ENCODE peak calls at places on chromosome 1, in four cellular contexts. T, R, W and G are unnamed samples.

GRCh38 chr1:175802407-175803123 is 59.2 kb upstream of the TNR start:
- DNase-seq in W (no peak), T (no peak), R (no peak), G (no peak)

GRCh38 chr1:37244083-37244480 is 209.8 kb upstream of the GRIK3 start:
- DNase-seq in R (no peak), W (no peak), T (no peak), G (no peak)

GRCh38 chr1:9027307-9027706 is 1.1 kb upstream of the SLC2A7 start:
- DNase-seq in T (no peak), R (no peak), W (no peak), G (no peak)

GRCh38 chr1:13732971-13733667 is 33.1 kb downstream of the PRDM2 start:
- DNase-seq in R (no peak), W (no peak), T (no peak), G (peak)

GRCh38 chr1:10085076-10085475 is 52.3 kb downstream of the UBE4B start:
- DNase-seq in R (no peak), W (no peak), T (no peak), G (no peak)

GRCh38 chr1:47940779-47941178 is 56.4 kb downstream of the TRABD2B start:
- DNase-seq in T (no peak), W (no peak), R (no peak), G (no peak)

GRCh38 chr1:182029379-182030331 is 31.9 kb downstream of the ZNF648 start:
- DNase-seq in R (peak), T (peak), W (peak), G (peak)

GRCh38 chr1:97906567-97907228 is 14.1 kb downstream of the DPYD start:
- DNase-seq in W (no peak), R (no peak), T (peak), G (no peak)

GRCh38 chr1:25617626-25618432 is 1.2 kb downstream of the MAN1C1 start:
- DNase-seq in R (no peak), T (no peak), W (peak), G (no peak)

GRCh38 chr1:50333595-50333974 is 89.7 kb downstream of the DMRTA2 start:
- DNase-seq in R (peak), W (peak), T (peak), G (peak)

GRCh38 chr1:110424699-110425098 is 17.2 kb upstream of the LAMTOR5 start:
- DNase-seq in W (no peak), R (no peak), T (no peak), G (no peak)

GRCh38 chr1:203096566-203096965 is 10.8 kb upstream of the MYOG start:
- DNase-seq in R (no peak), W (no peak), T (no peak), G (no peak)

GRCh38 chr1:234602334-234603220 is 7.4 kb downstream of the IRF2BP2 start:
- DNase-seq in T (peak), W (no peak), R (no peak), G (peak)

GRCh38 chr1:192654607-192655389 is 18.9 kb downstream of the RGS13 start:
- DNase-seq in R (no peak), T (no peak), W (no peak), G (no peak)

GRCh38 chr1:43766818-43767525 is 59.6 kb downstream of the ST3GAL3 start:
- DNase-seq in R (no peak), W (no peak), T (peak), G (peak)

GRCh38 chr1:84110629-84111028 is 33.4 kb upstream of the PRKACB start:
- DNase-seq in T (no peak), W (no peak), R (no peak), G (no peak)

GRCh38 chr1:107414550-107414949 is 273.7 kb downstream of the NTNG1 start:
- DNase-seq in T (no peak), W (no peak), R (no peak), G (no peak)

GRCh38 chr1:168553680-168554553 is 10.1 kb upstream of the XCL2 start:
- DNase-seq in R (no peak), W (no peak), T (no peak), G (peak)

GRCh38 chr1:68174173-68175113 is 57.9 kb downstream of the WLS start:
- DNase-seq in T (peak), R (no peak), W (no peak), G (no peak)

GRCh38 chr1:61978866-61979265 is 215.8 kb upstream of the L1TD1 start:
- DNase-seq in T (no peak), W (no peak), R (no peak), G (no peak)

GRCh38 chr1:170967042-170967910 is 31.9 kb downstream of the MROH9 start:
- DNase-seq in T (peak), R (no peak), W (no peak), G (peak)

GRCh38 chr1:24228312-24228711 is 41.2 kb upstream of the IFNLR1 start:
- DNase-seq in W (no peak), T (no peak), R (no peak), G (peak)

GRCh38 chr1:162678439-162678838 is 46.2 kb downstream of the DDR2 start:
- DNase-seq in W (no peak), R (no peak), T (peak), G (no peak)

GRCh38 chr1:202302166-202302565 is 39.6 kb downstream of the UBE2T start:
- DNase-seq in T (no peak), W (no peak), R (no peak), G (no peak)

GRCh38 chr1:183330335-183330734 is 87.8 kb downstream of the NMNAT2 start:
- DNase-seq in W (no peak), T (no peak), R (no peak), G (no peak)

GRCh38 chr1:25425098-25426085 is 4.8 kb upstream of the RHCE start:
- DNase-seq in R (no peak), W (no peak), T (peak), G (peak)

GRCh38 chr1:160834945-160835565 is 27.6 kb downstream of the CD244 start:
- DNase-seq in R (peak), T (peak), W (peak), G (peak)

GRCh38 chr1:60923287-60924110 is 158.9 kb upstream of the NFIA start:
- DNase-seq in T (no peak), W (no peak), R (no peak), G (no peak)

GRCh38 chr1:2378956-2379732 is 12.2 kb downstream of the MORN1 start:
- DNase-seq in T (no peak), W (no peak), R (no peak), G (no peak)

GRCh38 chr1:2088434-2088833 is 38.2 kb downstream of the PRKCZ start:
- DNase-seq in W (no peak), T (no peak), R (no peak), G (no peak)

GRCh38 chr1:209246660-209247059 is 336.9 kb upstream of the CAMK1G start:
- DNase-seq in W (no peak), T (no peak), R (no peak), G (no peak)

GRCh38 chr1:86913399-86913895 is 479 bp downstream of the SELENOF start:
- DNase-seq in R (peak), T (no peak), W (peak), G (peak)

GRCh38 chr1:83860506-83861221 is 138.3 kb downstream of the TTLL7 start:
- DNase-seq in R (peak), T (peak), W (peak), G (peak)

GRCh38 chr1:84356881-84357280 is 41.4 kb upstream of the DNASE2B start:
- DNase-seq in R (no peak), T (no peak), W (no peak), G (no peak)

GRCh38 chr1:50972766-50973165 is 2.7 kb downstream of the CDKN2C start:
- DNase-seq in W (no peak), R (no peak), T (no peak), G (no peak)

GRCh38 chr1:21672478-21673276 is 3.5 kb upstream of the RAP1GAP start:
- DNase-seq in T (no peak), R (no peak), W (no peak), G (no peak)

GRCh38 chr1:28370220-28371010 is 875 bp downstream of the PHACTR4 start:
- DNase-seq in R (no peak), W (peak), T (no peak), G (peak)

GRCh38 chr1:1068374-1069060 is 5.6 kb downstream of the RNF223 start:
- DNase-seq in W (peak), T (no peak), R (peak), G (peak)